ENCODE peak calls at places on chromosomes 6 and 20, in nine cellular contexts. W, E, N, Q, F, H, Z, X and J are unnamed samples. For H3K27me3 and H3K4me1, the result is how much of the 10 kb centered on the place peaks cover.

GRCh38 chr6:100549406-100550167 is 84.9 kb upstream of the SIM1 start:
- DNase-seq in W (no peak), E (peak), N (no peak), Q (peak), F (no peak), H (no peak), Z (no peak), X (no peak), J (no peak)

GRCh38 chr6:8219352-8219943 is 117.1 kb upstream of the EEF1E1 start:
- DNase-seq in W (no peak), E (peak), N (peak), Q (peak), F (peak), H (peak), Z (peak), X (no peak), J (peak)

GRCh38 chr6:73703514-73703913 is 7.5 kb downstream of the CD109 start:
- DNase-seq in W (no peak), E (peak), N (no peak), Q (peak), F (no peak), H (no peak), Z (no peak), X (no peak), J (no peak)

GRCh38 chr6:131600696-131601095 is 27.3 kb downstream of the MED23 start:
- DNase-seq in W (no peak), E (no peak), N (no peak), Q (no peak), F (no peak), H (peak), Z (no peak), X (no peak), J (no peak)

GRCh38 chr6:149965191-149966020 is 1.7 kb downstream of the ULBP1 start:
- DNase-seq in W (no peak), E (peak), N (no peak), Q (no peak), F (no peak), H (no peak), Z (peak), X (peak), J (no peak)

GRCh38 chr6:69866351-69867074 is at the start of gene COL19A1:
- DNase-seq in W (peak), E (peak), N (no peak), Q (peak), F (peak), H (peak), Z (peak), X (peak), J (peak)

GRCh38 chr20:33862709-33863403 is 51.7 kb downstream of the CHMP4B start:
- DNase-seq in W (peak), E (peak), N (no peak), Q (peak), F (peak), H (peak), Z (peak), X (peak), J (peak)

GRCh38 chr6:157283330-157283898 is 39.9 kb downstream of the TMEM242 start:
- DNase-seq in W (no peak), E (no peak), N (no peak), Q (peak), F (no peak), H (no peak), Z (no peak), X (no peak), J (no peak)

GRCh38 chr20:3690413-3690812 is 8.6 kb upstream of the ADAM33 start:
- DNase-seq in W (no peak), E (no peak), N (no peak), Q (no peak), F (no peak), H (no peak), Z (no peak), X (no peak), J (no peak)

GRCh38 chr20:16541878-16542277 is 31.4 kb downstream of the KIF16B start:
- DNase-seq in W (no peak), E (no peak), N (no peak), Q (no peak), F (no peak), H (no peak), Z (no peak), X (no peak), J (no peak)

GRCh38 chr6:170098428-170099170 is 192.3 kb downstream of the DLL1 start:
- DNase-seq in W (no peak), E (no peak), N (no peak), Q (no peak), F (peak), H (peak), Z (peak), X (peak), J (no peak)

GRCh38 chr6:96153775-96154174 is 138.0 kb downstream of the FUT9 start:
- DNase-seq in W (no peak), E (no peak), N (no peak), Q (no peak), F (no peak), H (no peak), Z (no peak), X (no peak), J (no peak)

GRCh38 chr6:1436334-1437306 is 47.2 kb downstream of the FOXF2 start:
- DNase-seq in W (no peak), E (peak), N (peak), Q (peak), F (peak), H (peak), Z (peak), X (no peak), J (peak)

GRCh38 chr6:117908246-117909107 is 1.4 kb downstream of the SLC35F1 start:
- DNase-seq in W (no peak), E (no peak), N (no peak), Q (peak), F (peak), H (no peak), Z (no peak), X (no peak), J (peak)

GRCh38 chr6:142361765-142362540 is 60.1 kb downstream of the ADGRG6 start:
- DNase-seq in W (no peak), E (peak), N (no peak), Q (peak), F (no peak), H (no peak), Z (no peak), X (no peak), J (no peak)

GRCh38 chr20:6698723-6699122 is 68.8 kb upstream of the BMP2 start:
- DNase-seq in W (no peak), E (no peak), N (no peak), Q (no peak), F (no peak), H (no peak), Z (no peak), X (no peak), J (no peak)

GRCh38 chr20:59073582-59073981 is 31.0 kb upstream of the PRELID3B start:
- DNase-seq in W (no peak), E (no peak), N (no peak), Q (no peak), F (no peak), H (no peak), Z (no peak), X (no peak), J (no peak)

GRCh38 chr6:81766482-81767069 is 14.1 kb upstream of the TENT5A start:
- DNase-seq in W (no peak), E (peak), N (no peak), Q (peak), F (no peak), H (no peak), Z (no peak), X (no peak), J (no peak)

GRCh38 chr20:62374431-62375152 is 7.5 kb upstream of the LAMA5 start:
- DNase-seq in W (no peak), E (peak), N (no peak), Q (no peak), F (no peak), H (no peak), Z (no peak), X (no peak), J (no peak)

GRCh38 chr6:109455161-109455501 is 441 bp downstream of the MICAL1 start:
- DNase-seq in W (no peak), E (no peak), N (no peak), Q (peak), F (no peak), H (no peak), Z (peak), X (peak), J (peak)

GRCh38 chr6:10759884-10760329 is 12.3 kb downstream of the TMEM14B start:
- DNase-seq in W (no peak), E (peak), N (peak), Q (peak), F (peak), H (no peak), Z (no peak), X (no peak), J (no peak)

GRCh38 chr20:30168025-30168799 is 1089.3 kb upstream of the DEFB115 start:
- DNase-seq in W (peak), E (no peak), N (no peak), Q (peak), F (peak), H (peak), Z (no peak), X (peak), J (peak)

GRCh38 chr20:20370087-20370575 is 2.2 kb downstream of the INSM1 start:
- DNase-seq in W (no peak), E (no peak), N (no peak), Q (no peak), F (no peak), H (no peak), Z (no peak), X (no peak), J (no peak)

GRCh38 chr20:20366896-20367680 is 816 bp upstream of the INSM1 start:
- DNase-seq in W (no peak), E (no peak), N (no peak), Q (peak), F (no peak), H (no peak), Z (no peak), X (no peak), J (no peak)

GRCh38 chr20:20369353-20370086 is 1.6 kb downstream of the INSM1 start:
- DNase-seq in W (no peak), E (no peak), N (no peak), Q (no peak), F (no peak), H (no peak), Z (peak), X (no peak), J (no peak)

GRCh38 chr20:20367681-20368413 is at the start of gene INSM1:
- DNase-seq in W (no peak), E (no peak), N (no peak), Q (no peak), F (no peak), H (no peak), Z (no peak), X (no peak), J (peak)

GRCh38 chr20:20368414-20369352 is 779 bp downstream of the INSM1 start:
- DNase-seq in W (no peak), E (no peak), N (no peak), Q (peak), F (no peak), H (no peak), Z (no peak), X (no peak), J (peak)
- H3K4me3 ChIP-seq in W (no peak), E (peak), N (peak), Q (peak), F (no peak), H (peak), Z (peak), X (peak), J (peak)

DNA sequence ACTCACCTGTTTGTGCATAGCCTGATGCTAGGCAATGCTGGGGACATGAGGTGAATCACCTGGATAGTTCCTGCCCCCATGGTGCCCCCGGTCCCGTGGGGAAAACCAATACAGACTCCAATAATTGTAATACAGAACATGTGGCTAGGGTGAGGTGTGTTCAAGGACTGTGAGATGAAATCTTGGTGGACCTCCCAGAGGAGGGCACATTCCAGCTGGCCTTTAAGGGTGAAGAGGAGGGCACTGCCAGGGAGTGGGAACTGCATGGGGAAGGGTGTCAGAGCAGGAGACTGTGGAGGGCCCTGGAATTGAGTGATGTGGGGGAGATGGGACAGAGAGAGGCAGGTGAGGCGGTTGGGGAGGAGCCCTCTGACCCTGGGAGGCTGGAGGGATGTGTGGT is 2.5 kb downstream of the COX4I2 start:
- DNase-seq in W (no peak), E (no peak), N (no peak), Q (no peak), F (no peak), H (no peak), Z (no peak), X (no peak), J (no peak)
- H3K27me3 ChIP-seq in W (under half), E (under half), N (under half), Q (under half), F (under half), H (under half), Z (under half), X (under half), J (under half)

GRCh38 chr20:36158160-36158741 is 3.7 kb downstream of the EPB41L1 start:
- DNase-seq in W (no peak), E (no peak), N (no peak), Q (no peak), F (no peak), H (no peak), Z (no peak), X (no peak), J (no peak)
- H3K4me1 ChIP-seq in W (under half), E (under half), N (under half), Q (under half), F (under half), H (under half), Z (under half), X (under half), J (under half)

DNA sequence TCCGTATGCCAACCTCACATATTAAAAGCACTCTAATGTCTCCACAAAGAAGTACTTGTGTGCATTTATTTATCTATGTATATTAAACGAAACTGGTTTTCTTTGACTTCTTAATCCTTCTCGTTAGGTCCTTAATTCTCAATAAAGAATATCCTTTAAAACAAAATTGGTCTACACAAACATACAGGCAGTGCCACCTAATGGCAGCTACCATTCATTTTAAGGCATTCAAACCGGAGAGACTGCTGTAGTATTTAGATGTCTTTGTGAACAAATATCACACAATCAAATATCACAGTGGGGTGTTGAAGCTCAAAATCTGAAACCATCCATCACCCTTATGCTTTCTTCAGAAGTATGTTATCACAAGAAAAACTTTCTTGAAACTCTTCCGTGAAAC is 96.6 kb upstream of the IRAK1BP1 start:
- DNase-seq in W (no peak), E (no peak), N (no peak), Q (no peak), F (no peak), H (no peak), Z (no peak), X (no peak), J (no peak)
- H3K4me3 ChIP-seq in W (no peak), E (no peak), N (no peak), Q (no peak), F (no peak), H (no peak), Z (no peak), X (no peak), J (no peak)

DNA sequence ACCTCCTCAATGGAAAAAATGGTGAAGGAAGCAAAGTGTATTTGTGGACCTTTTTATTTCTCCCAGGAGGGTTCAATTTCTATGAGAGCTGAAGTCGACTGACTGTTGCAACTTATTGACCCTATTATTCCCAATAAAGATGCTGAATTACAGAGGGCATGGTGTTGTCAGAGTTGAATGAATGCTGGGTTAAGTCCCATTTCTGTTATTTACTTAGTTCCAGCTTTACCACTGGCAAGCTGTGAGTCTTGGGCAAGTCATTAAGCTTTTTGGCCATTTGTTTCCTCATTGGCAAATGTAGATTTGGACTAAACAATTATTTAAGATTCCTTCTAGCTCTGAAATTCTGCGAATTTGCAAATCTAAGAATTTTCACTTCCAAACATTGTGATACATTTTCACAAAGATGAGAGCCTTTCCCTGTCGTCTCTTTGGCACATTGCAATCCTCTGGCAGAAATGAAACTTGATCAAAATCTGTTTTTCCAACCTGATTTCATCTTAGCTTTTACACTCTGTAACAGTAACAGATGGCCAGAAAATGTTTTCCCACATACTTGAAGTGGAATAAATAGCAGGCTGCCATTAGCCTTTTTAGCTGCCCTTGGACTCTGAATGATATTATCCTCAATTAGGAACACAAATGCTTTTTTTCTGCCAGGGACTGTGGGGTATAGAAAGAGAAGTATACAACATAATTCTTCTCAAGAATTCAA is 21.3 kb downstream of the BLTP3A start:
- DNase-seq in W (no peak), E (no peak), N (no peak), Q (no peak), F (no peak), H (no peak), Z (no peak), X (no peak), J (no peak)
- H3K27me3 ChIP-seq in W (under half), E (under half), N (under half), Q (under half), F (under half), H (under half), Z (under half), X (under half), J (under half)

GRCh38 chr6:2973656-2974055 is 2.3 kb upstream of the SERPINB6 start:
- DNase-seq in W (no peak), E (no peak), N (no peak), Q (peak), F (no peak), H (no peak), Z (no peak), X (no peak), J (no peak)
- H3K4me1 ChIP-seq in W (under half), E (under half), N (under half), Q (half or more), F (under half), H (under half), Z (under half), X (half or more), J (under half)

GRCh38 chr6:39823187-39823815 is 31.1 kb downstream of the DAAM2 start:
- DNase-seq in W (no peak), E (peak), N (no peak), Q (no peak), F (no peak), H (peak), Z (peak), X (peak), J (no peak)

GRCh38 chr6:39821014-39821738 is 29.0 kb downstream of the DAAM2 start:
- DNase-seq in W (no peak), E (no peak), N (no peak), Q (peak), F (no peak), H (no peak), Z (no peak), X (no peak), J (no peak)

GRCh38 chr6:39819676-39820075 is 27.5 kb downstream of the DAAM2 start:
- DNase-seq in W (no peak), E (no peak), N (no peak), Q (peak), F (no peak), H (no peak), Z (no peak), X (no peak), J (no peak)

GRCh38 chr6:39820553-39820952 is 28.4 kb downstream of the DAAM2 start:
- DNase-seq in W (no peak), E (no peak), N (no peak), Q (no peak), F (no peak), H (no peak), Z (no peak), X (no peak), J (no peak)

GRCh38 chr6:39821739-39822532 is 29.8 kb downstream of the DAAM2 start:
- DNase-seq in W (no peak), E (no peak), N (no peak), Q (no peak), F (no peak), H (peak), Z (no peak), X (no peak), J (no peak)
- H3K4me3 ChIP-seq in W (peak), E (no peak), N (no peak), Q (no peak), F (no peak), H (peak), Z (no peak), X (peak), J (no peak)